ENCODE peak calls at places on chromosomes 2 and 18, in seven cellular contexts. One of them, this sample, is unnamed.

GRCh38 chr2:220513573-220514288 is 886.3 kb downstream of the SLC4A3 start:
- DNase-seq in activated CD4-positive, alpha-beta T cell treated with anti-CD3 and anti-CD28 coated beads for 48 hours: no peak
- DNase-seq in WTC11: no peak
- DNase-seq in activated T-cell treated with anti-CD3 and anti-CD28 coated beads for 1 hour: no peak
- DNase-seq in SK-MEL-5: no peak
- DNase-seq in ecto neural progenitor cell: no peak
- DNase-seq in NCI-H1105 treated with DMSO at 0.1 percent for 48 hours: no peak
- DNase-seq in this sample: no peak

GRCh38 chr2:38526195-38526594 is 76.5 kb downstream of the HNRNPLL start:
- DNase-seq in activated CD4-positive, alpha-beta T cell treated with anti-CD3 and anti-CD28 coated beads for 48 hours: no peak
- DNase-seq in WTC11: no peak
- DNase-seq in activated T-cell treated with anti-CD3 and anti-CD28 coated beads for 1 hour: no peak
- DNase-seq in SK-MEL-5: no peak
- DNase-seq in ecto neural progenitor cell: no peak
- DNase-seq in NCI-H1105 treated with DMSO at 0.1 percent for 48 hours: no peak
- DNase-seq in this sample: no peak

GRCh38 chr2:79782540-79782939 is 269.7 kb downstream of the CTNNA2 start:
- DNase-seq in activated CD4-positive, alpha-beta T cell treated with anti-CD3 and anti-CD28 coated beads for 48 hours: no peak
- DNase-seq in WTC11: peak; percentile 38
- DNase-seq in activated T-cell treated with anti-CD3 and anti-CD28 coated beads for 1 hour: no peak
- DNase-seq in SK-MEL-5: no peak
- DNase-seq in ecto neural progenitor cell: no peak
- DNase-seq in NCI-H1105 treated with DMSO at 0.1 percent for 48 hours: no peak
- DNase-seq in this sample: no peak

GRCh38 chr18:41075212-41075611 is 879.8 kb upstream of the PIK3C3 start:
- DNase-seq in activated CD4-positive, alpha-beta T cell treated with anti-CD3 and anti-CD28 coated beads for 48 hours: no peak
- DNase-seq in WTC11: no peak
- DNase-seq in activated T-cell treated with anti-CD3 and anti-CD28 coated beads for 1 hour: no peak
- DNase-seq in SK-MEL-5: no peak
- DNase-seq in ecto neural progenitor cell: no peak
- DNase-seq in NCI-H1105 treated with DMSO at 0.1 percent for 48 hours: no peak
- DNase-seq in this sample: no peak

GRCh38 chr2:101596346-101596745 is 101.2 kb upstream of the MAP4K4 start:
- DNase-seq in activated CD4-positive, alpha-beta T cell treated with anti-CD3 and anti-CD28 coated beads for 48 hours: no peak
- DNase-seq in WTC11: no peak
- DNase-seq in activated T-cell treated with anti-CD3 and anti-CD28 coated beads for 1 hour: no peak
- DNase-seq in SK-MEL-5: no peak
- DNase-seq in ecto neural progenitor cell: no peak
- DNase-seq in NCI-H1105 treated with DMSO at 0.1 percent for 48 hours: no peak
- DNase-seq in this sample: no peak

GRCh38 chr2:220935789-220936321 is 636.2 kb downstream of the EPHA4 start:
- DNase-seq in activated CD4-positive, alpha-beta T cell treated with anti-CD3 and anti-CD28 coated beads for 48 hours: peak; percentile 13
- DNase-seq in WTC11: no peak
- DNase-seq in activated T-cell treated with anti-CD3 and anti-CD28 coated beads for 1 hour: no peak
- DNase-seq in SK-MEL-5: no peak
- DNase-seq in ecto neural progenitor cell: no peak
- DNase-seq in NCI-H1105 treated with DMSO at 0.1 percent for 48 hours: no peak
- DNase-seq in this sample: no peak

GRCh38 chr2:223598994-223599645 is 3.0 kb downstream of the SCG2 start:
- DNase-seq in activated CD4-positive, alpha-beta T cell treated with anti-CD3 and anti-CD28 coated beads for 48 hours: no peak
- DNase-seq in WTC11: no peak
- DNase-seq in activated T-cell treated with anti-CD3 and anti-CD28 coated beads for 1 hour: no peak
- DNase-seq in SK-MEL-5: no peak
- DNase-seq in ecto neural progenitor cell: no peak
- DNase-seq in NCI-H1105 treated with DMSO at 0.1 percent for 48 hours: peak; percentile 36
- DNase-seq in this sample: no peak

GRCh38 chr2:36635194-36635593 is 37.2 kb upstream of the FEZ2 start:
- DNase-seq in activated CD4-positive, alpha-beta T cell treated with anti-CD3 and anti-CD28 coated beads for 48 hours: no peak
- DNase-seq in WTC11: no peak
- DNase-seq in activated T-cell treated with anti-CD3 and anti-CD28 coated beads for 1 hour: no peak
- DNase-seq in SK-MEL-5: no peak
- DNase-seq in ecto neural progenitor cell: no peak
- DNase-seq in NCI-H1105 treated with DMSO at 0.1 percent for 48 hours: no peak
- DNase-seq in this sample: no peak

GRCh38 chr2:71578665-71579371 is 125.5 kb downstream of the DYSF start:
- DNase-seq in activated CD4-positive, alpha-beta T cell treated with anti-CD3 and anti-CD28 coated beads for 48 hours: no peak
- DNase-seq in WTC11: no peak
- DNase-seq in activated T-cell treated with anti-CD3 and anti-CD28 coated beads for 1 hour: no peak
- DNase-seq in SK-MEL-5: peak; percentile 75
- DNase-seq in ecto neural progenitor cell: no peak
- DNase-seq in NCI-H1105 treated with DMSO at 0.1 percent for 48 hours: no peak
- DNase-seq in this sample: no peak

GRCh38 chr18:35616664-35617423 is 35.3 kb downstream of the GALNT1 start:
- DNase-seq in activated CD4-positive, alpha-beta T cell treated with anti-CD3 and anti-CD28 coated beads for 48 hours: peak; percentile 75
- DNase-seq in WTC11: no peak
- DNase-seq in activated T-cell treated with anti-CD3 and anti-CD28 coated beads for 1 hour: peak; percentile 39
- DNase-seq in SK-MEL-5: peak; percentile 8
- DNase-seq in ecto neural progenitor cell: no peak
- DNase-seq in NCI-H1105 treated with DMSO at 0.1 percent for 48 hours: no peak
- DNase-seq in this sample: peak; percentile 41

GRCh38 chr18:62179213-62179612 is 7.6 kb downstream of the PIGN start:
- DNase-seq in activated CD4-positive, alpha-beta T cell treated with anti-CD3 and anti-CD28 coated beads for 48 hours: no peak
- DNase-seq in WTC11: no peak
- DNase-seq in activated T-cell treated with anti-CD3 and anti-CD28 coated beads for 1 hour: no peak
- DNase-seq in SK-MEL-5: no peak
- DNase-seq in ecto neural progenitor cell: no peak
- DNase-seq in NCI-H1105 treated with DMSO at 0.1 percent for 48 hours: no peak
- DNase-seq in this sample: no peak

GRCh38 chr18:79677221-79677620 is 2.4 kb upstream of the CTDP1 start:
- DNase-seq in activated CD4-positive, alpha-beta T cell treated with anti-CD3 and anti-CD28 coated beads for 48 hours: no peak
- DNase-seq in WTC11: no peak
- DNase-seq in activated T-cell treated with anti-CD3 and anti-CD28 coated beads for 1 hour: no peak
- DNase-seq in SK-MEL-5: no peak
- DNase-seq in ecto neural progenitor cell: no peak
- DNase-seq in NCI-H1105 treated with DMSO at 0.1 percent for 48 hours: no peak
- DNase-seq in this sample: no peak

GRCh38 chr2:200847268-200847667 is 17.2 kb downstream of the CLK1 start:
- DNase-seq in activated CD4-positive, alpha-beta T cell treated with anti-CD3 and anti-CD28 coated beads for 48 hours: no peak
- DNase-seq in WTC11: no peak
- DNase-seq in activated T-cell treated with anti-CD3 and anti-CD28 coated beads for 1 hour: no peak
- DNase-seq in SK-MEL-5: no peak
- DNase-seq in ecto neural progenitor cell: no peak
- DNase-seq in NCI-H1105 treated with DMSO at 0.1 percent for 48 hours: no peak
- DNase-seq in this sample: no peak

GRCh38 chr18:711330-711692 is 1.1 kb downstream of the ENOSF1 start:
- DNase-seq in activated CD4-positive, alpha-beta T cell treated with anti-CD3 and anti-CD28 coated beads for 48 hours: no peak
- DNase-seq in WTC11: no peak
- DNase-seq in activated T-cell treated with anti-CD3 and anti-CD28 coated beads for 1 hour: no peak
- DNase-seq in SK-MEL-5: peak; percentile 22
- DNase-seq in ecto neural progenitor cell: no peak
- DNase-seq in NCI-H1105 treated with DMSO at 0.1 percent for 48 hours: no peak
- DNase-seq in this sample: peak; percentile 15

GRCh38 chr18:63970803-63971191 is 916 bp downstream of the SERPINB8 start:
- DNase-seq in activated CD4-positive, alpha-beta T cell treated with anti-CD3 and anti-CD28 coated beads for 48 hours: no peak
- DNase-seq in WTC11: peak; percentile 58
- DNase-seq in activated T-cell treated with anti-CD3 and anti-CD28 coated beads for 1 hour: no peak
- DNase-seq in SK-MEL-5: peak; percentile 9
- DNase-seq in ecto neural progenitor cell: peak; percentile 68
- DNase-seq in NCI-H1105 treated with DMSO at 0.1 percent for 48 hours: no peak
- DNase-seq in this sample: no peak

GRCh38 chr2:69143726-69144360 is 130.9 kb downstream of the ANTXR1 start:
- DNase-seq in activated CD4-positive, alpha-beta T cell treated with anti-CD3 and anti-CD28 coated beads for 48 hours: no peak
- DNase-seq in WTC11: no peak
- DNase-seq in activated T-cell treated with anti-CD3 and anti-CD28 coated beads for 1 hour: no peak
- DNase-seq in SK-MEL-5: no peak
- DNase-seq in ecto neural progenitor cell: no peak
- DNase-seq in NCI-H1105 treated with DMSO at 0.1 percent for 48 hours: no peak
- DNase-seq in this sample: no peak

GRCh38 chr18:13613591-13614317 is 112.6 kb downstream of the FAM210A start:
- DNase-seq in activated CD4-positive, alpha-beta T cell treated with anti-CD3 and anti-CD28 coated beads for 48 hours: no peak
- DNase-seq in WTC11: no peak
- DNase-seq in activated T-cell treated with anti-CD3 and anti-CD28 coated beads for 1 hour: no peak
- DNase-seq in SK-MEL-5: no peak
- DNase-seq in ecto neural progenitor cell: no peak
- DNase-seq in NCI-H1105 treated with DMSO at 0.1 percent for 48 hours: no peak
- DNase-seq in this sample: peak; percentile 51

This sample was measured in memory B cell.